ENCODE peak calls at places on chromosomes 6 and 20, in nine cellular contexts. One of them, this sample, is unnamed.

GRCh38 chr6:1701668-1702353 is 92.1 kb downstream of the FOXC1 start:
- DNase-seq in lung: no peak
- DNase-seq in WERI-Rb-1: no peak
- DNase-seq in left ventricle myocardium inferior: no peak
- DNase-seq in brain microvascular endothelial cell: peak
- DNase-seq in BJ: peak
- DNase-seq in testis: no peak
- DNase-seq in heart right ventricle: no peak
- DNase-seq in AG04450: peak
- DNase-seq in this sample: peak

GRCh38 chr6:103027532-103027931 is 1634.0 kb downstream of the GRIK2 start:
- DNase-seq in brain microvascular endothelial cell: no peak
- DNase-seq in WERI-Rb-1: no peak
- DNase-seq in BJ: no peak
- DNase-seq in AG04450: no peak
- DNase-seq in testis: no peak
- DNase-seq in left ventricle myocardium inferior: no peak
- DNase-seq in lung: no peak
- DNase-seq in heart right ventricle: no peak
- DNase-seq in this sample: no peak

GRCh38 chr20:32195581-32195980 is 12.0 kb downstream of the PLAGL2 start:
- DNase-seq in lung: no peak
- DNase-seq in AG04450: no peak
- DNase-seq in testis: no peak
- DNase-seq in BJ: no peak
- DNase-seq in brain microvascular endothelial cell: no peak
- DNase-seq in left ventricle myocardium inferior: no peak
- DNase-seq in WERI-Rb-1: no peak
- DNase-seq in heart right ventricle: no peak
- DNase-seq in this sample: no peak

GRCh38 chr6:111417946-111418345 is 65.1 kb downstream of the REV3L start:
- DNase-seq in brain microvascular endothelial cell: no peak
- DNase-seq in lung: no peak
- DNase-seq in heart right ventricle: no peak
- DNase-seq in BJ: no peak
- DNase-seq in WERI-Rb-1: no peak
- DNase-seq in testis: no peak
- DNase-seq in AG04450: no peak
- DNase-seq in left ventricle myocardium inferior: no peak
- DNase-seq in this sample: no peak

GRCh38 chr6:123338394-123338793 is 298.4 kb downstream of the TRDN start:
- DNase-seq in heart right ventricle: no peak
- DNase-seq in left ventricle myocardium inferior: no peak
- DNase-seq in AG04450: no peak
- DNase-seq in lung: no peak
- DNase-seq in testis: no peak
- DNase-seq in BJ: no peak
- DNase-seq in WERI-Rb-1: no peak
- DNase-seq in brain microvascular endothelial cell: no peak
- DNase-seq in this sample: no peak

GRCh38 chr6:31972709-31973350 is 892 bp upstream of the DXO start:
- DNase-seq in heart right ventricle: no peak
- DNase-seq in testis: no peak
- DNase-seq in left ventricle myocardium inferior: no peak
- DNase-seq in WERI-Rb-1: no peak
- DNase-seq in BJ: no peak
- DNase-seq in brain microvascular endothelial cell: peak
- DNase-seq in lung: no peak
- DNase-seq in AG04450: no peak
- DNase-seq in this sample: no peak

GRCh38 chr6:114020223-114020622 is 49.3 kb upstream of the HDAC2 start:
- DNase-seq in WERI-Rb-1: no peak
- DNase-seq in BJ: no peak
- DNase-seq in left ventricle myocardium inferior: no peak
- DNase-seq in heart right ventricle: no peak
- DNase-seq in AG04450: no peak
- DNase-seq in brain microvascular endothelial cell: no peak
- DNase-seq in lung: no peak
- DNase-seq in testis: no peak
- DNase-seq in this sample: no peak

GRCh38 chr6:125198285-125199009 is 44.9 kb downstream of the TPD52L1 start:
- DNase-seq in brain microvascular endothelial cell: no peak
- DNase-seq in WERI-Rb-1: no peak
- DNase-seq in heart right ventricle: no peak
- DNase-seq in AG04450: no peak
- DNase-seq in lung: no peak
- DNase-seq in BJ: no peak
- DNase-seq in testis: no peak
- DNase-seq in left ventricle myocardium inferior: no peak
- DNase-seq in this sample: no peak

GRCh38 chr6:144063744-144064401 is 31.5 kb downstream of the SF3B5 start:
- DNase-seq in left ventricle myocardium inferior: peak
- DNase-seq in heart right ventricle: peak
- DNase-seq in testis: peak
- DNase-seq in lung: peak
- DNase-seq in brain microvascular endothelial cell: peak
- DNase-seq in AG04450: no peak
- DNase-seq in BJ: no peak
- DNase-seq in WERI-Rb-1: peak
- DNase-seq in this sample: no peak

GRCh38 chr20:16434087-16434664 is 139.1 kb downstream of the KIF16B start:
- DNase-seq in lung: peak
- DNase-seq in brain microvascular endothelial cell: peak
- DNase-seq in WERI-Rb-1: peak
- DNase-seq in left ventricle myocardium inferior: peak
- DNase-seq in BJ: no peak
- DNase-seq in heart right ventricle: peak
- DNase-seq in AG04450: no peak
- DNase-seq in testis: peak
- DNase-seq in this sample: no peak

GRCh38 chr20:50386641-50386960 is 123.6 kb upstream of the PTPN1 start:
- DNase-seq in testis: no peak
- DNase-seq in heart right ventricle: no peak
- DNase-seq in AG04450: no peak
- DNase-seq in WERI-Rb-1: no peak
- DNase-seq in BJ: no peak
- DNase-seq in brain microvascular endothelial cell: no peak
- DNase-seq in left ventricle myocardium inferior: no peak
- DNase-seq in lung: no peak
- DNase-seq in this sample: no peak

GRCh38 chr20:48052492-48052870 is 267.2 kb upstream of the SULF2 start:
- DNase-seq in testis: no peak
- DNase-seq in WERI-Rb-1: no peak
- DNase-seq in lung: no peak
- DNase-seq in AG04450: no peak
- DNase-seq in brain microvascular endothelial cell: no peak
- DNase-seq in BJ: peak
- DNase-seq in heart right ventricle: no peak
- DNase-seq in left ventricle myocardium inferior: no peak
- DNase-seq in this sample: peak

GRCh38 chr6:141260627-141261015 is 872.1 kb upstream of the GJE1 start:
- DNase-seq in AG04450: no peak
- DNase-seq in lung: no peak
- DNase-seq in WERI-Rb-1: no peak
- DNase-seq in left ventricle myocardium inferior: no peak
- DNase-seq in testis: no peak
- DNase-seq in heart right ventricle: no peak
- DNase-seq in BJ: no peak
- DNase-seq in brain microvascular endothelial cell: no peak
- DNase-seq in this sample: no peak

GRCh38 chr6:52261229-52261628 is 16.9 kb upstream of the IL17F start:
- DNase-seq in lung: no peak
- DNase-seq in BJ: peak
- DNase-seq in brain microvascular endothelial cell: peak
- DNase-seq in left ventricle myocardium inferior: no peak
- DNase-seq in testis: no peak
- DNase-seq in heart right ventricle: no peak
- DNase-seq in AG04450: peak
- DNase-seq in WERI-Rb-1: no peak
- DNase-seq in this sample: peak

GRCh38 chr6:67933278-67933677 is 701.8 kb upstream of the ADGRB3 start:
- DNase-seq in left ventricle myocardium inferior: no peak
- DNase-seq in brain microvascular endothelial cell: no peak
- DNase-seq in WERI-Rb-1: peak
- DNase-seq in AG04450: no peak
- DNase-seq in testis: peak
- DNase-seq in BJ: no peak
- DNase-seq in heart right ventricle: no peak
- DNase-seq in lung: no peak
- DNase-seq in this sample: no peak

GRCh38 chr20:7352165-7352564 is 584.7 kb downstream of the BMP2 start:
- DNase-seq in testis: no peak
- DNase-seq in lung: no peak
- DNase-seq in WERI-Rb-1: no peak
- DNase-seq in brain microvascular endothelial cell: no peak
- DNase-seq in left ventricle myocardium inferior: no peak
- DNase-seq in BJ: no peak
- DNase-seq in heart right ventricle: no peak
- DNase-seq in AG04450: no peak
- DNase-seq in this sample: no peak

GRCh38 chr6:168052291-168052891 is 26.6 kb downstream of the FRMD1 start:
- DNase-seq in AG04450: no peak
- DNase-seq in brain microvascular endothelial cell: no peak
- DNase-seq in testis: no peak
- DNase-seq in WERI-Rb-1: no peak
- DNase-seq in BJ: no peak
- DNase-seq in left ventricle myocardium inferior: no peak
- DNase-seq in heart right ventricle: no peak
- DNase-seq in lung: no peak
- DNase-seq in this sample: no peak
- TF ChIP-seq CTCF in AG04450: no peak
- TF ChIP-seq CTCF in brain microvascular endothelial cell: no peak
- TF ChIP-seq CTCF in testis: no peak
- TF ChIP-seq CTCF in WERI-Rb-1: no peak
- TF ChIP-seq CTCF in BJ: no peak
- TF ChIP-seq CTCF in left ventricle myocardium inferior: no peak
- TF ChIP-seq CTCF in heart right ventricle: no peak
- TF ChIP-seq CTCF in lung: no peak
- TF ChIP-seq CTCF in this sample: no peak

GRCh38 chr6:42086046-42086664 is 35.8 kb downstream of the TAF8 start:
- DNase-seq in AG04450: no peak
- DNase-seq in lung: no peak
- DNase-seq in brain microvascular endothelial cell: no peak
- DNase-seq in heart right ventricle: no peak
- DNase-seq in testis: no peak
- DNase-seq in WERI-Rb-1: no peak
- DNase-seq in BJ: no peak
- DNase-seq in left ventricle myocardium inferior: no peak
- DNase-seq in this sample: no peak
- TF ChIP-seq CTCF in AG04450: peak
- TF ChIP-seq CTCF in lung: no peak
- TF ChIP-seq CTCF in brain microvascular endothelial cell: peak
- TF ChIP-seq CTCF in heart right ventricle: peak
- TF ChIP-seq CTCF in testis: no peak
- TF ChIP-seq CTCF in WERI-Rb-1: peak
- TF ChIP-seq CTCF in BJ: peak
- TF ChIP-seq CTCF in left ventricle myocardium inferior: peak
- TF ChIP-seq CTCF in this sample: no peak

GRCh38 chr6:132264101-132264500 is 137.2 kb downstream of the MOXD1 start:
- DNase-seq in BJ: no peak
- DNase-seq in testis: no peak
- DNase-seq in lung: no peak
- DNase-seq in left ventricle myocardium inferior: no peak
- DNase-seq in WERI-Rb-1: no peak
- DNase-seq in brain microvascular endothelial cell: no peak
- DNase-seq in heart right ventricle: no peak
- DNase-seq in AG04450: no peak
- DNase-seq in this sample: no peak

GRCh38 chr6:132256457-132256856 is 144.8 kb downstream of the MOXD1 start:
- DNase-seq in left ventricle myocardium inferior: no peak
- DNase-seq in brain microvascular endothelial cell: no peak
- DNase-seq in AG04450: no peak
- DNase-seq in lung: no peak
- DNase-seq in heart right ventricle: no peak
- DNase-seq in testis: no peak
- DNase-seq in BJ: no peak
- DNase-seq in WERI-Rb-1: no peak
- DNase-seq in this sample: no peak

GRCh38 chr6:132261354-132261753 is 139.9 kb downstream of the MOXD1 start:
- DNase-seq in heart right ventricle: no peak
- DNase-seq in AG04450: no peak
- DNase-seq in brain microvascular endothelial cell: no peak
- DNase-seq in WERI-Rb-1: no peak
- DNase-seq in BJ: no peak
- DNase-seq in lung: no peak
- DNase-seq in testis: no peak
- DNase-seq in left ventricle myocardium inferior: no peak
- DNase-seq in this sample: no peak

GRCh38 chr6:132257561-132257960 is 143.7 kb downstream of the MOXD1 start:
- DNase-seq in BJ: no peak
- DNase-seq in brain microvascular endothelial cell: peak
- DNase-seq in lung: no peak
- DNase-seq in left ventricle myocardium inferior: no peak
- DNase-seq in WERI-Rb-1: no peak
- DNase-seq in heart right ventricle: no peak
- DNase-seq in AG04450: no peak
- DNase-seq in testis: no peak
- DNase-seq in this sample: no peak

DNA sequence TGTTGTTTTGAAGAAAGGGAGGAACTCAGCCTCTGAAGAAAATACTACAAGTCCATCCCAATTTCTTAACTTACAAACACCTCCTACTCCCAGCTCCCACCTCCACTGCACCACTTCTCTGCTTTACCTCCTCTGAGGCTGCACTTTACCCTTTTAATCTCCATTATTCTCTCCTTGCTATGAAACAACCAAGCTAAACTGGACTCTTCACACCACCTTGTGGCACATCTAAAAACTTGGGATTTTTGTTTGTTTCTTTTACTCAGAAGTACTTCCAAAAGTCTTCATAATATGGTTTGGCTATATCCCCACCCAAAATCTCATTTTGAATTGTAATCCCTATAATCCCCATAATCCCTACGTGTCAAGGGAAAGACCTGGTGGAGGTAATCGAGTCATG is 142.2 kb downstream of the MOXD1 start:
- DNase-seq in lung: no peak
- DNase-seq in WERI-Rb-1: no peak
- DNase-seq in left ventricle myocardium inferior: no peak
- DNase-seq in testis: no peak
- DNase-seq in heart right ventricle: no peak
- DNase-seq in AG04450: no peak
- DNase-seq in brain microvascular endothelial cell: peak
- DNase-seq in BJ: no peak
- DNase-seq in this sample: no peak
- TF ChIP-seq CTCF in lung: no peak
- TF ChIP-seq CTCF in WERI-Rb-1: no peak
- TF ChIP-seq CTCF in left ventricle myocardium inferior: peak
- TF ChIP-seq CTCF in testis: no peak
- TF ChIP-seq CTCF in heart right ventricle: no peak
- TF ChIP-seq CTCF in AG04450: peak
- TF ChIP-seq CTCF in brain microvascular endothelial cell: peak
- TF ChIP-seq CTCF in BJ: peak
- TF ChIP-seq CTCF in this sample: peak

DNA sequence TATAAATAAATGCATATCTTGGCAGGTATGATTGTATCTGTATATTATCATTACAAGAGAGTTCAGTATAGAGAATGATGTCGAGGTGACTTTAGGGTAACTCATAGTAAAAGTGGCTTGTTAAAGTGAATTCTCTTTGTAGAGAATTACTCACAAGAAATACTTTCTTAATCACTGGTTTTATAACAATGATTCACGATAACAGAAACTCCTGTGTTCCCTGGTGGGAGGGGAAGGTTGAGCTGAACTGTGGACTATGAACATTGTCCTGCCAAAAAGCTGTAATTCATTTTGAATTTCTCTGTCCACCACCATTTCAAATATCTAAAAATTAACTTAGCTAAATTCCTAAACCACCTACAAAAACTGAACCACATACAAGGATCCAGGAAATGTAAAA is 7.7 kb downstream of the TPMT start:
- DNase-seq in heart right ventricle: no peak
- DNase-seq in brain microvascular endothelial cell: no peak
- DNase-seq in testis: no peak
- DNase-seq in left ventricle myocardium inferior: no peak
- DNase-seq in WERI-Rb-1: no peak
- DNase-seq in AG04450: no peak
- DNase-seq in BJ: peak
- DNase-seq in lung: no peak
- DNase-seq in this sample: no peak
- TF ChIP-seq CTCF in heart right ventricle: no peak
- TF ChIP-seq CTCF in brain microvascular endothelial cell: no peak
- TF ChIP-seq CTCF in testis: no peak
- TF ChIP-seq CTCF in left ventricle myocardium inferior: no peak
- TF ChIP-seq CTCF in WERI-Rb-1: no peak
- TF ChIP-seq CTCF in AG04450: no peak
- TF ChIP-seq CTCF in BJ: no peak
- TF ChIP-seq CTCF in lung: no peak
- TF ChIP-seq CTCF in this sample: no peak